ENCODE peak calls at places on chromosomes 3 and 15, in four cellular contexts. E is A549, R is A673, A is foreskin keratinocyte. Z is an unnamed sample.

GRCh38 chr3:196422976-196423781 is 9.0 kb downstream of the UBXN7 start:
- DNase-seq in E (no peak), R (no peak), A (no peak), Z (no peak)

GRCh38 chr3:35908366-35909232 is 269.3 kb downstream of the ARPP21 start:
- DNase-seq in E (peak), R (peak), A (peak), Z (no peak)

GRCh38 chr3:50358927-50359759 is at the start of gene TMEM115:
- DNase-seq in E (peak), R (peak), A (peak), Z (peak)

GRCh38 chr15:41104234-41104633 is 11.8 kb downstream of the INO80 start:
- DNase-seq in E (no peak), R (peak), A (peak), Z (no peak)

GRCh38 chr15:62940755-62941361 is 101.7 kb upstream of the TPM1 start:
- DNase-seq in E (peak), R (no peak), A (peak), Z (peak)

GRCh38 chr3:58098531-58098930 is 90.3 kb downstream of the FLNB start:
- DNase-seq in E (no peak), R (no peak), A (no peak), Z (no peak)

GRCh38 chr3:139537325-139537724 is 2.2 kb downstream of the RBP1 start:
- DNase-seq in E (no peak), R (no peak), A (peak), Z (no peak)

GRCh38 chr3:37902674-37903073 is 41.0 kb downstream of the CTDSPL start:
- DNase-seq in E (no peak), R (no peak), A (no peak), Z (no peak)

GRCh38 chr3:62266668-62267283 is 106.6 kb downstream of the FEZF2 start:
- DNase-seq in E (no peak), R (no peak), A (no peak), Z (no peak)

GRCh38 chr3:29274667-29275066 is 6.2 kb upstream of the RBMS3 start:
- DNase-seq in E (no peak), R (no peak), A (no peak), Z (no peak)

GRCh38 chr15:52379395-52380111 is 83.9 kb upstream of the MYO5C start:
- DNase-seq in E (no peak), R (no peak), A (no peak), Z (no peak)

GRCh38 chr3:168828943-168829342 is 733.2 kb upstream of the GOLIM4 start:
- DNase-seq in E (no peak), R (peak), A (no peak), Z (no peak)

GRCh38 chr3:11629716-11630115 is 14.0 kb downstream of the VGLL4 start:
- DNase-seq in E (no peak), R (no peak), A (no peak), Z (no peak)

GRCh38 chr3:29453278-29453961 is 172.5 kb downstream of the RBMS3 start:
- DNase-seq in E (no peak), R (peak), A (no peak), Z (no peak)

GRCh38 chr3:118137783-118138182 is 896.9 kb downstream of the IGSF11 start:
- DNase-seq in E (no peak), R (no peak), A (no peak), Z (no peak)

GRCh38 chr3:2097641-2098191 is 950 bp upstream of the CNTN4 start:
- DNase-seq in E (no peak), R (no peak), A (peak), Z (no peak)

GRCh38 chr3:10530241-10530640 is 24.9 kb upstream of the ATP2B2 start:
- DNase-seq in E (no peak), R (no peak), A (no peak), Z (no peak)

GRCh38 chr3:60262546-60262945 is 988.7 kb downstream of the FHIT start:
- DNase-seq in E (no peak), R (no peak), A (no peak), Z (no peak)

GRCh38 chr3:14989943-14990753 is 42.8 kb downstream of the NR2C2 start:
- DNase-seq in E (no peak), R (no peak), A (peak), Z (no peak)

GRCh38 chr3:197355713-197356112 is 57.3 kb upstream of the DLG1 start:
- DNase-seq in E (no peak), R (no peak), A (no peak), Z (no peak)

GRCh38 chr3:52313774-52314188 is 2.3 kb upstream of the DNAH1 start:
- DNase-seq in E (no peak), R (no peak), A (no peak), Z (no peak)

GRCh38 chr15:76968310-76968709 is 26.6 kb upstream of the PSTPIP1 start:
- DNase-seq in E (no peak), R (no peak), A (peak), Z (no peak)

DNA sequence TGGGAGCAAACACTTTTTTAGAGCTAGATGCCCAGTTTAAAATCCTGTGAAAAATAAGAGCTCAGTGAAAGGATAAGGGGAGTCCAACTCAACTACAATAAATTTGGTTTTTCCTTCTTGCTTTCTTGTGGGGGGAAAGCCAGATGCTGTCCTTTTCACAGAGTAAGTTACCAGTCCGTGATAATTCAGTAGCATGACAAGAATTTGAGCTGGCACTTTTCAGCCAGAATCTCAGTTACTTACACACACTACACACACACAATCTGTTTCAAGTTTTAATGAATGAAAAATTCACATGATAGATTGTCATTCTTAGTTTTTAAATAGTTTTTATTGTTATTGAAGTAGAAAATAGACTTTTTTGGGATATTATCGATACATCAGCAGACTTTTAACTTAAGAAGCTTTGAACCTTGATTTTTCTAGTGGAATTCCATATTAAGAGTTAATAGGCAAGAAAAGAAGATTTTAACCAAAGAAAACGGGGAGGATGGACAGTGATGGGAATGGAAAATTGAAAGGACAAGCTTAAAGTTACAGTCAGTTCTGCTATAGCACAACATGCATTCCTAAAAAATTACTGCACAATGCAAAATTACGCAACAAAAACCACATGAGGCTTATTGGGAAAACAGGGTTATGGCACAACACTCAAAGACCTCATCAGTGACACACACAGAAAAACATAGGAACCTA is 47.0 kb downstream of the PSMD6 start:
- DNase-seq in E (no peak), R (peak), A (peak), Z (peak)
- H3K27ac ChIP-seq in E (no peak), R (no peak), A (peak), Z (peak)

GRCh38 chr3:127746400-127747057 is 73.8 kb downstream of the ABTB1 start:
- DNase-seq in E (peak), R (no peak), A (no peak), Z (no peak)
- H3K27ac ChIP-seq in E (peak), R (no peak), A (peak), Z (peak)

GRCh38 chr15:38297623-38298388 is 45.2 kb downstream of the SPRED1 start:
- DNase-seq in E (no peak), R (peak), A (no peak), Z (no peak)
- H3K27ac ChIP-seq in E (no peak), R (no peak), A (no peak), Z (no peak)

GRCh38 chr3:160455846-160456245 is 6.3 kb upstream of the TRIM59 start:
- DNase-seq in E (no peak), R (no peak), A (no peak), Z (no peak)

GRCh38 chr3:160464321-160464720 is 14.7 kb upstream of the TRIM59 start:
- DNase-seq in E (no peak), R (no peak), A (no peak), Z (no peak)

GRCh38 chr3:160458151-160458550 is 8.6 kb upstream of the TRIM59 start:
- DNase-seq in E (no peak), R (no peak), A (no peak), Z (no peak)

GRCh38 chr3:160459450-160459970 is 9.9 kb upstream of the TRIM59 start:
- DNase-seq in E (no peak), R (no peak), A (no peak), Z (no peak)

DNA sequence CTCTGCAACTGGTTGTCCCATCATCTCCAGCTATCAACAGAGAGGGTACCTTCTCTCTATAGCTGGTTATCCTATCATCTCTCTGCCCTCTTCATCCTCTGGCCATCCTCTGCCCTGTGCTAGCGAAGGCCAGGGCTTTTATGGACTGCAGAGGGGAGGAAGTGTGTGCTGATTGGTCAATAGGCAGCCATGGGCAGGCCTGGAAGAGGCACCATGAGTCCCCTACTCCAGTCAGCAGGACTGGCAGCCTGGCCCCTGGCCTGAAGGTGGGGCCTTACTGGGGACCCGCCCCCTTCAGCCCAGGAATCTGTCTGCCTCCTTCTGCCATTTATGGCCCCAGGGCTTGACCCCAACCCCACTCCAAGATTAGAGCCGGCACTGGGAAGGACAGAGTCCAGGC is 10.4 kb upstream of the TRIM59 start:
- DNase-seq in E (no peak), R (no peak), A (no peak), Z (no peak)
- H3K27ac ChIP-seq in E (no peak), R (no peak), A (no peak), Z (no peak)

GRCh38 chr3:49122886-49123545 is 2.4 kb upstream of the USP19 start:
- DNase-seq in E (no peak), R (no peak), A (no peak), Z (no peak)

GRCh38 chr3:49123687-49124086 is 3.1 kb upstream of the USP19 start:
- DNase-seq in E (no peak), R (no peak), A (no peak), Z (no peak)

GRCh38 chr3:49120438-49121135 is at the start of gene USP19:
- DNase-seq in E (peak), R (peak), A (peak), Z (peak)

GRCh38 chr3:49121244-49121671 is 635 bp upstream of the USP19 start:
- DNase-seq in E (no peak), R (no peak), A (no peak), Z (no peak)

GRCh38 chr3:49122022-49122421 is 1.4 kb upstream of the USP19 start:
- DNase-seq in E (no peak), R (no peak), A (no peak), Z (no peak)
- H3K27ac ChIP-seq in E (no peak), R (no peak), A (no peak), Z (no peak)

DNA sequence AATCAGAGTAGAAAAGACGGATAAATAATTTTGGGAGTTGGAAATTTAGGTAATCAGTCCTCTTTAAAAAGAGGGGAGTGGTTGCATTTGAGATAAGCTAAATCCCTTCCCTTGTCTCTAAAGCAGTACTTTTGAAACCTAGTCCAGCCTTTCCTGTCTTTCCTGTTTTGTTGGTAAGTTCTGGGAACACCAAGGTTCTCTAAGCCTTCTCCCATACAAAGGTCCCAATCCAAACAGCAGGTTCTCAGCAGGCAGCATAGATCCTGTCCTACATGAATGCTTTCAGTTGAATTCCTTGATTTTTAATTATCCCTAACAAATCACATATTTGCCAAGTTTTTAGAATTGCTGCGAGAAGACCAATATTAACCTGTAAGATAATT is 130.3 kb upstream of the NR2E3 start:
- DNase-seq in E (no peak), R (no peak), A (no peak), Z (no peak)
- H3K27ac ChIP-seq in E (peak), R (no peak), A (no peak), Z (peak)

Z was measured in epithelial cell of prostate.